ENCODE peak calls at places on chromosome 4, in four cellular contexts. A is WTC11, S is K562, P is GM12878. Q is an unnamed sample.

GRCh38 chr4:168153596-168154440 is 61.5 kb downstream of the ANXA10 start:
- DNase-seq in A (peak; percentile 70), S (no peak), P (peak; percentile 4), Q (peak; percentile 53)

GRCh38 chr4:12588572-12588971 is 895.6 kb downstream of the RAB28 start:
- DNase-seq in A (no peak), S (no peak), P (no peak), Q (no peak)

GRCh38 chr4:22500831-22501714 is 14.8 kb downstream of the ADGRA3 start:
- DNase-seq in A (no peak), S (no peak), P (peak; percentile 28), Q (no peak)

GRCh38 chr4:1976416-1977352 is 32.1 kb downstream of the NELFA start:
- DNase-seq in A (no peak), S (no peak), P (no peak), Q (no peak)

GRCh38 chr4:146643812-146644401 is 5.2 kb downstream of the POU4F2 start:
- DNase-seq in A (no peak), S (no peak), P (no peak), Q (peak; percentile 6)

GRCh38 chr4:111943796-111944203 is 201.5 kb upstream of the FAM241A start:
- DNase-seq in A (peak; percentile 62), S (no peak), P (no peak), Q (peak; percentile 28)

GRCh38 chr4:122232633-122233032 is 80.5 kb downstream of the BLTP1 start:
- DNase-seq in A (no peak), S (no peak), P (no peak), Q (no peak)

GRCh38 chr4:110823251-110823650 is 200.4 kb upstream of the PITX2 start:
- DNase-seq in A (no peak), S (no peak), P (no peak), Q (no peak)

GRCh38 chr4:88866862-88867550 is 169.4 kb upstream of the NAP1L5 start:
- DNase-seq in A (no peak), S (no peak), P (no peak), Q (no peak)

GRCh38 chr4:138186264-138186663 is 55.9 kb downstream of the SLC7A11 start:
- DNase-seq in A (no peak), S (no peak), P (no peak), Q (no peak)

GRCh38 chr4:87122252-87122651 is 98.2 kb downstream of the KLHL8 start:
- DNase-seq in A (no peak), S (no peak), P (no peak), Q (no peak)

GRCh38 chr4:7263166-7263565 is 70.8 kb downstream of the SORCS2 start:
- DNase-seq in A (no peak), S (no peak), P (no peak), Q (no peak)

GRCh38 chr4:75790024-75790423 is 65.6 kb downstream of the USO1 start:
- DNase-seq in A (no peak), S (no peak), P (no peak), Q (no peak)

GRCh38 chr4:184441461-184442392 is 32.6 kb downstream of the IRF2 start:
- DNase-seq in A (no peak), S (no peak), P (no peak), Q (no peak)

GRCh38 chr4:184287697-184288255 is 70.1 kb upstream of the ENPP6 start:
- DNase-seq in A (no peak), S (no peak), P (no peak), Q (peak; percentile 64)

GRCh38 chr4:164508836-164509235 is 245.1 kb upstream of the SMIM31 start:
- DNase-seq in A (no peak), S (no peak), P (no peak), Q (no peak)
- TF ChIP-seq CREM in A (no peak), S (no peak), P (no peak), Q (no peak)

GRCh38 chr4:8608714-8609391 is 16.3 kb downstream of the CPZ start:
- DNase-seq in A (no peak), S (no peak), P (no peak), Q (no peak)

GRCh38 chr4:8609406-8609805 is 16.8 kb downstream of the CPZ start:
- DNase-seq in A (no peak), S (no peak), P (no peak), Q (no peak)

GRCh38 chr4:8606966-8607365 is 14.4 kb downstream of the CPZ start:
- DNase-seq in A (no peak), S (no peak), P (no peak), Q (no peak)

GRCh38 chr4:8606476-8606875 is 13.9 kb downstream of the CPZ start:
- DNase-seq in A (no peak), S (no peak), P (no peak), Q (no peak)

DNA sequence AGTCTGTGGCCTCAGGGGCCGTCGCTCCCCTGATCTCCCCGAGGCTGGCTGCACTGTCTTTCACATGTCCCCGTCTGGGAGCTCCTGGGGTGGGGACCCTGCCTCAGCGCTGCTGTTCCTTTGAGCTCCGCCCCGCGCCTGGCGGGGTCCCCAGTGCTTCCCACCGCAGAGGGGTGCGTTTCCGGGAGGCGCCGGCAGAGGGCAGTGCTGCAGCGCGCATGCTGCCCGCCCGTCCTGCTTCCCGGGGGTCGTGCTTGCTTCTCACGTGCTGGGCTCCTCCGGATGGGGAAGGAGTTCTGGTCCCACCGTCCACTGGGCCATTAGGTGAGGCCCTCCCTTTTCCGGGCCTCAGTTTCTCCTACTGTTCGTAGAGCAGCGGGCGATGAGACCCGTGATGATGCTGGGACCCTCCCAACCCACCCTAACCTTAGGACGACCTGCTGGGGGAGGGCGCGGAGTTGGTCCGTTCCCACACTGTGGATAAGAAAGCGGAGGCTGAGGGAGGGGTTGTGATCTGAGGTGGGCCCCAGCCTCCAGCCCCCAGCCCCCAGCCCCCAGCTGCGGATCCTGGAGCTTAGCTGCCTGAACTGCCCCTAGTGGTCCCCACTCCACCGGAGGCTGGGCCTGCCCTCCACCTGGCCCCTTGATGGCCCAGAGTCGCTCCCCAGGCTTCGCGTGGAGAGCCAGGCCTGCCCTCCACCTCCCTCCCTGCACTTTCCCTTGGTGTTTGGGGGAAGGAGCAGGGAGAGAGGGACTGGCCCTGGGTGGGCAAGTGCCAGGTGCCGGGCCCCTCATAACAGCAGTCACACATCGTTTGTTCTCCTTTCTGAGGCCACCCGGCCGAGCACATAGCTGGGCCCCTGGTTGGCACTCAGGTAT is 15.3 kb downstream of the CPZ start:
- DNase-seq in A (peak; percentile 89), S (peak; percentile 82), P (no peak), Q (no peak)
- TF ChIP-seq CREM in A (no peak), S (no peak), P (no peak), Q (no peak)

DNA sequence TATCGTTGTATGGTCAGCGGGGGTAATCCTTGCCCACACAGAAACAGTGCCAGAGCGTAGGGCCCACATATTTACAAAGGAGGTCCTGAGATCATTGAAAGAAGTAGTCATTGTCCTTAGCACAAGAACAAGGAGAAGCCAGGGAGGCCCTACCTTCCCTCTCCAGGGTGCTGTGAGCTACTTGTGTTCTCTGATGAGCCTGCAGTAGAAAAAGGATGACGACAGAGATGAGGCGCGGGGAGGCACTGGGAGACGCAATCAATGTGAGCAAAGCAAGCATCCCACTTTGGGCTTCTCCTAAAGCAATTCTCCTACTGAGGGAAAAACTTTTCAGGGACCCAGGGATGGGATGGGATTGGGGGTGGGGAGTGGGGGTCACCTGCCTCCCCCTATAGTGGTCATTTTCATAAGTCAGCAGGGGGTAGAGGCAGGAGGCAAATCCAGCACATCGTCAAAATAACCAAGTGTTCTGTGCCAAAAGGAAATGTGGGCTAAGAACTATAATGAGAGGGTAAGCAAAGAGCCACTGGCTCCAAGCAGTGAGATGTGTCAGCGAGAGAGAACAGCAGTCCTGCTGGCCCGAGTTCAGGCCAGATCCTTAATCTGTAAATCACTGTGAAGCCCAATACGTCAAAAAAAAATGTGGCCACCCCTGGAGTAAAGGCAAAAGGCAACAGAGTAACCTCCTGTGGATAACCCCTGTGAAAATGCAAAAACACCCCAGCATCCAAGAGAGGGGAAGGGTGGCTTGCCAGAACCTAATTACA is 136.7 kb upstream of the HHIP start:
- DNase-seq in A (no peak), S (no peak), P (no peak), Q (no peak)
- TF ChIP-seq CREM in A (no peak), S (no peak), P (no peak), Q (no peak)

GRCh38 chr4:155854597-155855226 is 11.4 kb downstream of the ASIC5 start:
- DNase-seq in A (no peak), S (no peak), P (no peak), Q (no peak)

GRCh38 chr4:155853189-155853588 is 12.9 kb downstream of the ASIC5 start:
- DNase-seq in A (no peak), S (no peak), P (no peak), Q (no peak)

GRCh38 chr4:155855897-155856296 is 10.2 kb downstream of the ASIC5 start:
- DNase-seq in A (no peak), S (no peak), P (no peak), Q (no peak)
- TF ChIP-seq CREM in A (no peak), S (no peak), P (no peak), Q (no peak)

DNA sequence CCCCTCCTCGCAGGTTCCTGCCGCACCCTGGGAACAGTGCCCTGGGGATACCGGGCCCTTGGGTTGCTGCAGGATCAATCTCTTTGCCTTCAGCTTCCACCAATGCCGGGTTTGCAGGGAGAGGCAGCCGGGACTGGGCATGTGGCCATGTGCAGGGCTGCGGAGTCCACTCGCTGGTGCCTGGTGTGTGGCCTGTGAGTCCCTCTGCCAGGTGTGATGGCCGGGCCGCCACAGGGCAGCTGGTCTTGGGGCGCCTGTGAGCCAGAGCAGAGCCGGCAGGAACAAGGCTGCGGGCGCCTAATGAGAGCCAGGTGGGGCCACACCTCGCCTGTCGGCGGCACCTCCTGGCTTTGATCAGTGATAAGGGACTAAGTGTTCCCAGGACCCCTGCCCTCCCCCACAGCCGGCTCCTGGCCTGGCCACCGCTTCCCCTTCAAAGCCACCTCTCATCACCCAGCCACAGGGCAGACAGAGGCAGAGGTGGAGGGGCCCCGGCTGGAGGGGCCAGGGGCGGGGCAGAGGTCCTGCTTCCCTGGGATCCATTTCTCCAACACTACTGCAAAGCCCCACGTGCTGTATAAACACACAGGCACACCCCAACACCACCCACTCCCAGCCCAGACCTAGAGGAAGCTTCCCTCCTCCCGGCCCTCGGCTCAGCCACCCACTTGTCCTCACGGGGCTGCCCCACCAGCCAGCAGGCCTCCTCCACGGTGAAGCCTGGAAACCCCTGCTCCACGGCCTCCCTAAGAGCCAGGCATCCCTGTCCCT is 132.7 kb downstream of the CPZ start:
- DNase-seq in A (no peak), S (no peak), P (no peak), Q (no peak)
- TF ChIP-seq CREM in A (no peak), S (no peak), P (no peak), Q (no peak)

GRCh38 chr4:16967722-16968121 is 69.3 kb upstream of the LDB2 start:
- DNase-seq in A (no peak), S (no peak), P (no peak), Q (no peak)
- TF ChIP-seq CREM in A (no peak), S (no peak), P (no peak), Q (no peak)

GRCh38 chr4:102614801-102615200 is 113.6 kb downstream of the NFKB1 start:
- DNase-seq in A (no peak), S (no peak), P (no peak), Q (no peak)
- TF ChIP-seq CREM in A (no peak), S (no peak), P (no peak), Q (no peak)

GRCh38 chr4:97867557-97868091 is 275.7 kb downstream of the STPG2 start:
- DNase-seq in A (no peak), S (no peak), P (no peak), Q (no peak)
- TF ChIP-seq CREM in A (no peak), S (no peak), P (no peak), Q (no peak)

Q was measured in HepG2.